ENCODE peak calls at places on chromosome 14, in four cellular contexts. One of them, this sample, is unnamed.

GRCh38 chr14:41289025-41289424 is 317.7 kb upstream of the LRFN5 start:
- DNase-seq in T47D: no peak
- DNase-seq in stimulated activated CD4-positive, alpha-beta T cell treated with anti-CD3 and anti-CD28 coated beads, Interleukin-1b, Interleukin-23, amount 100 ng/mL, for 4 hours: no peak
- DNase-seq in stomach: no peak
- DNase-seq in this sample: no peak

GRCh38 chr14:58367296-58367695 is 28.4 kb upstream of the TOMM20L start:
- DNase-seq in T47D: no peak
- DNase-seq in stimulated activated CD4-positive, alpha-beta T cell treated with anti-CD3 and anti-CD28 coated beads, Interleukin-1b, Interleukin-23, amount 100 ng/mL, for 4 hours: no peak
- DNase-seq in stomach: peak
- DNase-seq in this sample: no peak

GRCh38 chr14:27026097-27026496 is 428.3 kb upstream of the NOVA1 start:
- DNase-seq in T47D: no peak
- DNase-seq in stimulated activated CD4-positive, alpha-beta T cell treated with anti-CD3 and anti-CD28 coated beads, Interleukin-1b, Interleukin-23, amount 100 ng/mL, for 4 hours: no peak
- DNase-seq in stomach: no peak
- DNase-seq in this sample: no peak

GRCh38 chr14:65241125-65241752 is 138.9 kb upstream of the MAX start:
- DNase-seq in T47D: no peak
- DNase-seq in stimulated activated CD4-positive, alpha-beta T cell treated with anti-CD3 and anti-CD28 coated beads, Interleukin-1b, Interleukin-23, amount 100 ng/mL, for 4 hours: no peak
- DNase-seq in stomach: no peak
- DNase-seq in this sample: no peak

GRCh38 chr14:71346685-71347084 is 439.4 kb downstream of the PCNX1 start:
- DNase-seq in T47D: no peak
- DNase-seq in stimulated activated CD4-positive, alpha-beta T cell treated with anti-CD3 and anti-CD28 coated beads, Interleukin-1b, Interleukin-23, amount 100 ng/mL, for 4 hours: no peak
- DNase-seq in stomach: no peak
- DNase-seq in this sample: no peak

GRCh38 chr14:74198441-74199234 is 40.6 kb upstream of the VSX2 start:
- DNase-seq in T47D: no peak
- DNase-seq in stimulated activated CD4-positive, alpha-beta T cell treated with anti-CD3 and anti-CD28 coated beads, Interleukin-1b, Interleukin-23, amount 100 ng/mL, for 4 hours: no peak
- DNase-seq in stomach: no peak
- DNase-seq in this sample: no peak

GRCh38 chr14:23300687-23301223 is 1.9 kb downstream of the PPP1R3E start:
- DNase-seq in T47D: no peak
- DNase-seq in stimulated activated CD4-positive, alpha-beta T cell treated with anti-CD3 and anti-CD28 coated beads, Interleukin-1b, Interleukin-23, amount 100 ng/mL, for 4 hours: no peak
- DNase-seq in stomach: no peak
- DNase-seq in this sample: no peak

GRCh38 chr14:68947802-68948201 is 31.3 kb downstream of the ACTN1 start:
- DNase-seq in T47D: no peak
- DNase-seq in stimulated activated CD4-positive, alpha-beta T cell treated with anti-CD3 and anti-CD28 coated beads, Interleukin-1b, Interleukin-23, amount 100 ng/mL, for 4 hours: no peak
- DNase-seq in stomach: peak
- DNase-seq in this sample: peak

GRCh38 chr14:85222344-85222743 is 307.6 kb upstream of the FLRT2 start:
- DNase-seq in T47D: no peak
- DNase-seq in stimulated activated CD4-positive, alpha-beta T cell treated with anti-CD3 and anti-CD28 coated beads, Interleukin-1b, Interleukin-23, amount 100 ng/mL, for 4 hours: no peak
- DNase-seq in stomach: no peak
- DNase-seq in this sample: no peak

GRCh38 chr14:54974773-54975414 is 52.0 kb downstream of the WDHD1 start:
- DNase-seq in T47D: no peak
- DNase-seq in stimulated activated CD4-positive, alpha-beta T cell treated with anti-CD3 and anti-CD28 coated beads, Interleukin-1b, Interleukin-23, amount 100 ng/mL, for 4 hours: no peak
- DNase-seq in stomach: no peak
- DNase-seq in this sample: no peak

GRCh38 chr14:103563089-103563620 is 395 bp downstream of the COA8 start:
- DNase-seq in T47D: peak
- DNase-seq in stimulated activated CD4-positive, alpha-beta T cell treated with anti-CD3 and anti-CD28 coated beads, Interleukin-1b, Interleukin-23, amount 100 ng/mL, for 4 hours: no peak
- DNase-seq in stomach: peak
- DNase-seq in this sample: no peak

GRCh38 chr14:90828642-90829487 is 12.6 kb upstream of the TTC7B start:
- DNase-seq in T47D: no peak
- DNase-seq in stimulated activated CD4-positive, alpha-beta T cell treated with anti-CD3 and anti-CD28 coated beads, Interleukin-1b, Interleukin-23, amount 100 ng/mL, for 4 hours: no peak
- DNase-seq in stomach: peak
- DNase-seq in this sample: no peak

GRCh38 chr14:103093856-103094405 is 594 bp upstream of the EXOC3L4 start:
- DNase-seq in T47D: no peak
- DNase-seq in stimulated activated CD4-positive, alpha-beta T cell treated with anti-CD3 and anti-CD28 coated beads, Interleukin-1b, Interleukin-23, amount 100 ng/mL, for 4 hours: no peak
- DNase-seq in stomach: no peak
- DNase-seq in this sample: no peak

GRCh38 chr14:78157855-78158436 is 12.2 kb upstream of the NRXN3 start:
- DNase-seq in T47D: peak
- DNase-seq in stimulated activated CD4-positive, alpha-beta T cell treated with anti-CD3 and anti-CD28 coated beads, Interleukin-1b, Interleukin-23, amount 100 ng/mL, for 4 hours: no peak
- DNase-seq in stomach: peak
- DNase-seq in this sample: peak

GRCh38 chr14:100979780-100980179 is 76.3 kb upstream of the RTL1 start:
- DNase-seq in T47D: no peak
- DNase-seq in stimulated activated CD4-positive, alpha-beta T cell treated with anti-CD3 and anti-CD28 coated beads, Interleukin-1b, Interleukin-23, amount 100 ng/mL, for 4 hours: no peak
- DNase-seq in stomach: no peak
- DNase-seq in this sample: no peak

This sample was measured in NCI-H460.